ENCODE peak calls at places on chromosomes 6 and 20, in five cellular contexts. One of them, this sample, is unnamed.

GRCh38 chr6:4756247-4756646 is 20.0 kb upstream of the CDYL start:
- DNase-seq in H9: no peak
- DNase-seq in IMR-90: peak
- DNase-seq in H1: no peak
- DNase-seq in neuronal stem cell: no peak
- DNase-seq in this sample: no peak

GRCh38 chr6:96923871-96924493 is 546 bp upstream of the KLHL32 start:
- DNase-seq in H9: no peak
- DNase-seq in IMR-90: no peak
- DNase-seq in neuronal stem cell: no peak
- DNase-seq in H1: no peak
- DNase-seq in this sample: no peak

GRCh38 chr6:156634971-156635371 is 142.2 kb upstream of the ARID1B start:
- DNase-seq in H9: no peak
- DNase-seq in H1: no peak
- DNase-seq in neuronal stem cell: no peak
- DNase-seq in IMR-90: no peak
- DNase-seq in this sample: no peak

GRCh38 chr20:20520776-20521175 is 152.9 kb downstream of the INSM1 start:
- DNase-seq in H9: no peak
- DNase-seq in H1: no peak
- DNase-seq in IMR-90: peak
- DNase-seq in neuronal stem cell: no peak
- DNase-seq in this sample: peak

GRCh38 chr6:145139451-145139850 is 595.9 kb downstream of the EPM2A start:
- DNase-seq in IMR-90: peak
- DNase-seq in H9: no peak
- DNase-seq in neuronal stem cell: peak
- DNase-seq in H1: no peak
- DNase-seq in this sample: no peak

GRCh38 chr6:63352587-63353281 is 33.0 kb upstream of the LGSN start:
- DNase-seq in H1: no peak
- DNase-seq in H9: peak
- DNase-seq in IMR-90: peak
- DNase-seq in neuronal stem cell: peak
- DNase-seq in this sample: peak

GRCh38 chr6:90184334-90185298 is 112.0 kb downstream of the BACH2 start:
- DNase-seq in H1: no peak
- DNase-seq in neuronal stem cell: no peak
- DNase-seq in H9: no peak
- DNase-seq in IMR-90: peak
- DNase-seq in this sample: peak

GRCh38 chr6:75800133-75800532 is 51.1 kb downstream of the MYO6 start:
- DNase-seq in IMR-90: no peak
- DNase-seq in neuronal stem cell: no peak
- DNase-seq in H1: no peak
- DNase-seq in H9: no peak
- DNase-seq in this sample: no peak

GRCh38 chr6:4672772-4673171 is 103.4 kb upstream of the CDYL start:
- DNase-seq in IMR-90: peak
- DNase-seq in H1: no peak
- DNase-seq in neuronal stem cell: no peak
- DNase-seq in H9: no peak
- DNase-seq in this sample: peak

GRCh38 chr6:692858-693736 is at the start of gene EXOC2:
- DNase-seq in H9: peak
- DNase-seq in H1: peak
- DNase-seq in neuronal stem cell: peak
- DNase-seq in IMR-90: peak
- DNase-seq in this sample: peak

GRCh38 chr6:21593412-21593926 is at the start of gene SOX4:
- DNase-seq in neuronal stem cell: peak
- DNase-seq in IMR-90: peak
- DNase-seq in H1: peak
- DNase-seq in H9: peak
- DNase-seq in this sample: peak

GRCh38 chr6:139943391-139943790 is 568.9 kb upstream of the CITED2 start:
- DNase-seq in IMR-90: peak
- DNase-seq in neuronal stem cell: no peak
- DNase-seq in H9: no peak
- DNase-seq in H1: no peak
- DNase-seq in this sample: peak

GRCh38 chr20:11935754-11936551 is 18.3 kb downstream of the BTBD3 start:
- DNase-seq in neuronal stem cell: no peak
- DNase-seq in H9: no peak
- DNase-seq in H1: no peak
- DNase-seq in IMR-90: no peak
- DNase-seq in this sample: no peak

GRCh38 chr20:37397076-37397953 is 51.4 kb downstream of the SRC start:
- DNase-seq in H9: no peak
- DNase-seq in neuronal stem cell: no peak
- DNase-seq in H1: no peak
- DNase-seq in IMR-90: no peak
- DNase-seq in this sample: no peak

GRCh38 chr20:61042501-61043385 is 209.3 kb upstream of the CDH4 start:
- DNase-seq in IMR-90: peak
- DNase-seq in H9: no peak
- DNase-seq in neuronal stem cell: no peak
- DNase-seq in H1: no peak
- DNase-seq in this sample: no peak

GRCh38 chr6:160400426-160400825 is 52.2 kb downstream of the SLC22A3 start:
- DNase-seq in neuronal stem cell: no peak
- DNase-seq in H9: no peak
- DNase-seq in IMR-90: no peak
- DNase-seq in H1: no peak
- DNase-seq in this sample: no peak

GRCh38 chr20:50848341-50848808 is 53.5 kb downstream of the BCAS4 start:
- DNase-seq in H1: no peak
- DNase-seq in IMR-90: no peak
- DNase-seq in neuronal stem cell: no peak
- DNase-seq in H9: no peak
- DNase-seq in this sample: no peak

GRCh38 chr20:43571310-43571709 is 12.5 kb downstream of the SGK2 start:
- DNase-seq in neuronal stem cell: no peak
- DNase-seq in IMR-90: no peak
- DNase-seq in H9: no peak
- DNase-seq in H1: no peak
- DNase-seq in this sample: no peak

GRCh38 chr6:145669627-145670034 is 65.7 kb downstream of the EPM2A start:
- DNase-seq in H1: no peak
- DNase-seq in neuronal stem cell: no peak
- DNase-seq in IMR-90: peak
- DNase-seq in H9: no peak
- DNase-seq in this sample: no peak

GRCh38 chr6:32973934-32974333 is 5.5 kb downstream of the BRD2 start:
- DNase-seq in H1: no peak
- DNase-seq in IMR-90: peak
- DNase-seq in H9: no peak
- DNase-seq in neuronal stem cell: no peak
- DNase-seq in this sample: peak

GRCh38 chr20:33477386-33478234 is 12.3 kb upstream of the CBFA2T2 start:
- DNase-seq in H9: peak
- DNase-seq in IMR-90: no peak
- DNase-seq in H1: no peak
- DNase-seq in neuronal stem cell: no peak
- DNase-seq in this sample: no peak

GRCh38 chr6:87697581-87698552 is 4.2 kb downstream of the AKIRIN2 start:
- DNase-seq in IMR-90: peak
- DNase-seq in H9: no peak
- DNase-seq in neuronal stem cell: no peak
- DNase-seq in H1: no peak
- DNase-seq in this sample: no peak

GRCh38 chr20:44979090-44979621 is 12.8 kb downstream of the STK4 start:
- DNase-seq in H9: no peak
- DNase-seq in IMR-90: peak
- DNase-seq in H1: no peak
- DNase-seq in neuronal stem cell: no peak
- DNase-seq in this sample: peak

GRCh38 chr6:18141805-18142590 is 12.9 kb downstream of the TPMT start:
- DNase-seq in neuronal stem cell: no peak
- DNase-seq in H1: no peak
- DNase-seq in H9: no peak
- DNase-seq in IMR-90: no peak
- DNase-seq in this sample: no peak

GRCh38 chr20:47110819-47111218 is 216.2 kb downstream of the EYA2 start:
- DNase-seq in neuronal stem cell: no peak
- DNase-seq in H1: no peak
- DNase-seq in IMR-90: no peak
- DNase-seq in H9: no peak
- DNase-seq in this sample: no peak
- H2AK5ac ChIP-seq in neuronal stem cell: no peak
- H2AK5ac ChIP-seq in H1: no peak
- H2AK5ac ChIP-seq in IMR-90: no peak
- H2AK5ac ChIP-seq in H9: no peak
- H2AK5ac ChIP-seq in this sample: no peak

DNA sequence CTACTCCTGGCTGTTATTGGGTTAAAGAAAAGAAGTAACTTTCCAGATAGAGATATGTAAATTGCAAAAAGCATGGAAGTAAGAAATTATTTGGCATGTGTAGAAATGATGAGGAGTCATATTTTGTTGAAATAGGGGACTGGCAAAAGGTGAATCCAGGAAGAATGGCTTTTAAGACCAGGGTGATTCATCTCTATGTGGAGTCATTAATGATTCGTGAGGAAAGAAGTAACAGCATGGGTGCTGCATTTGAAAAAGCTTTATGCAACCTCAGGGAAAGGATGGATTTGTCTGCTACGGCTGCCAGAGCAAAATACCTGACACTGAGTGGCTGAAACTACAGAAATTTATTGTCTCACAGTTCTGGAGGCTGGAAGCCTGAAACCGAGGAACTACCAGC is 14.8 kb upstream of the SYNE1 start:
- DNase-seq in H9: no peak
- DNase-seq in IMR-90: peak
- DNase-seq in H1: no peak
- DNase-seq in neuronal stem cell: no peak
- DNase-seq in this sample: no peak
- H2AK5ac ChIP-seq in H9: no peak
- H2AK5ac ChIP-seq in IMR-90: no peak
- H2AK5ac ChIP-seq in H1: no peak
- H2AK5ac ChIP-seq in neuronal stem cell: no peak
- H2AK5ac ChIP-seq in this sample: no peak

GRCh38 chr6:100300221-100300736 is 164.4 kb downstream of the SIM1 start:
- DNase-seq in IMR-90: peak
- DNase-seq in neuronal stem cell: no peak
- DNase-seq in H9: no peak
- DNase-seq in H1: no peak
- DNase-seq in this sample: peak

GRCh38 chr6:100307561-100307960 is 157.2 kb downstream of the SIM1 start:
- DNase-seq in H9: no peak
- DNase-seq in IMR-90: no peak
- DNase-seq in neuronal stem cell: no peak
- DNase-seq in H1: no peak
- DNase-seq in this sample: no peak

GRCh38 chr6:100301731-100302130 is 163.0 kb downstream of the SIM1 start:
- DNase-seq in IMR-90: no peak
- DNase-seq in H9: no peak
- DNase-seq in H1: no peak
- DNase-seq in neuronal stem cell: no peak
- DNase-seq in this sample: no peak

GRCh38 chr6:100305237-100305869 is 159.4 kb downstream of the SIM1 start:
- DNase-seq in IMR-90: no peak
- DNase-seq in neuronal stem cell: no peak
- DNase-seq in H9: no peak
- DNase-seq in H1: no peak
- DNase-seq in this sample: no peak

GRCh38 chr6:100304575-100304974 is 160.1 kb downstream of the SIM1 start:
- DNase-seq in IMR-90: no peak
- DNase-seq in H9: no peak
- DNase-seq in neuronal stem cell: no peak
- DNase-seq in H1: no peak
- DNase-seq in this sample: no peak
- H2AK5ac ChIP-seq in IMR-90: no peak
- H2AK5ac ChIP-seq in H9: no peak
- H2AK5ac ChIP-seq in neuronal stem cell: no peak
- H2AK5ac ChIP-seq in H1: no peak
- H2AK5ac ChIP-seq in this sample: no peak

DNA sequence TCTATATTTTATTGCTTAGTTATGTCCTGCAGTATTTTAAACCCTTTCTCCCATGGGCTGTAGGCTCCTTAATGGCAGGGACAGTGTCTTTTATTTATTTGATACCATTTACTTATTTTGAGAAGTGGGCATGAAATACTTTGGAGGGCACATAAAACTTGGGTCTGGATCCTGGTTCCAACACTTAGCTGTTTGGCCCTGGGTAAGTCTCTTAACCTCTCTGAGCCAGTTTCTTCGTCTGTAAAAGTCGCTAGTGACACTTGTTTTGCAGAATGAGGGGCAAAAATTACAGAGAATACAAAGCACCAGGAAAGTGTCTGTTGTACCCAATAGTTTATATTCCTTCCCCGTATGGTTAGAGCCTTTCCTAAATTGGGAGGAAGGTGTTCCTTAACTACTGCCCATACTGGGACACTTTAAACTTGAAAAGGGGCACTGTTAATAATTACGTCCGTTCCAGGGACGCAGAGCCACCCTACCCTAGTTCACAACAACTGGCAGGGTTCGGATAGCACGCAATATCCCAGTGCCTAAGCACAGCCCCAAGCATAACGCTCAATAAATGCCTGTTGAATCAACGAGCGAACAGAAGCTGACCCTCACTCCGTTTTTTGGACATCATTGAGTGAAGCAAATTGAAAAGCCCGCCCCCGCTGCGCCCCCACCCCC is 6.0 kb upstream of the ARMC12 start:
- DNase-seq in H1: no peak
- DNase-seq in IMR-90: no peak
- DNase-seq in H9: no peak
- DNase-seq in neuronal stem cell: no peak
- DNase-seq in this sample: no peak
- H2AK5ac ChIP-seq in H1: peak
- H2AK5ac ChIP-seq in IMR-90: peak
- H2AK5ac ChIP-seq in H9: no peak
- H2AK5ac ChIP-seq in neuronal stem cell: no peak
- H2AK5ac ChIP-seq in this sample: no peak

GRCh38 chr6:134604014-134604676 is 286.2 kb upstream of the SGK1 start:
- DNase-seq in IMR-90: no peak
- DNase-seq in H9: no peak
- DNase-seq in H1: no peak
- DNase-seq in neuronal stem cell: no peak
- DNase-seq in this sample: no peak
- H2AK5ac ChIP-seq in IMR-90: no peak
- H2AK5ac ChIP-seq in H9: no peak
- H2AK5ac ChIP-seq in H1: no peak
- H2AK5ac ChIP-seq in neuronal stem cell: peak
- H2AK5ac ChIP-seq in this sample: no peak

This sample was measured in trophoblast cell.